ENCODE peak calls at places on chromosomes 1 and 21, in four cellular contexts. H is skeletal muscle cell, N is A549, U is AG09309. W is an unnamed sample.

GRCh38 chr1:206846475-206846874 is 18.9 kb upstream of the IL20 start:
- DNase-seq in H (no peak), U (no peak), N (no peak), W (no peak)

GRCh38 chr1:229694053-229694693 is 68.1 kb downstream of the URB2 start:
- DNase-seq in H (peak; percentile 92), U (peak; percentile 35), N (peak; percentile 7), W (no peak)

GRCh38 chr1:44361478-44361877 is 6.4 kb upstream of the ERI3 start:
- DNase-seq in N (peak; percentile 10), H (no peak), U (no peak), W (no peak)

GRCh38 chr1:19436716-19437476 is 48.4 kb downstream of the CAPZB start:
- DNase-seq in U (no peak), N (peak; percentile 11), H (peak; percentile 66), W (no peak)

GRCh38 chr1:226733876-226734414 is 5.1 kb downstream of the ITPKB start:
- DNase-seq in U (no peak), H (no peak), N (no peak), W (no peak)

GRCh38 chr1:214584805-214585766 is 17.9 kb upstream of the CENPF start:
- DNase-seq in N (peak; percentile 58), U (no peak), H (peak; percentile 33), W (peak; percentile 64)

GRCh38 chr1:94079056-94079990 is 41.6 kb downstream of the ABCA4 start:
- DNase-seq in H (no peak), U (no peak), N (peak; percentile 15), W (no peak)

GRCh38 chr1:112575154-112575804 is 43.7 kb downstream of the ST7L start:
- DNase-seq in H (peak; percentile 87), U (peak; percentile 93), N (peak; percentile 71), W (no peak)

GRCh38 chr1:183721041-183721440 is 67.9 kb upstream of the APOBEC4 start:
- DNase-seq in U (no peak), H (no peak), N (no peak), W (no peak)

GRCh38 chr1:16231331-16232315 is 5.4 kb downstream of the CPLANE2 start:
- DNase-seq in H (no peak), N (no peak), U (no peak), W (no peak)

GRCh38 chr21:17270234-17270633 is 242.6 kb upstream of the CXADR start:
- DNase-seq in H (peak; percentile 31), U (peak; percentile 17), N (peak; percentile 18), W (peak; percentile 44)

GRCh38 chr1:109498161-109498801 is 4.4 kb downstream of the CYB561D1 start:
- DNase-seq in H (no peak), U (no peak), N (peak; percentile 28), W (no peak)

GRCh38 chr21:41848971-41849580 is 30.1 kb downstream of the PRDM15 start:
- DNase-seq in N (peak; percentile 36), U (no peak), H (no peak), W (no peak)

GRCh38 chr1:53644909-53645689 is 93.9 kb downstream of the GLIS1 start:
- DNase-seq in H (no peak), N (no peak), U (no peak), W (no peak)

GRCh38 chr1:206455681-206456344 is 14.5 kb upstream of the IKBKE start:
- DNase-seq in N (no peak), U (no peak), H (no peak), W (no peak)

GRCh38 chr1:34237416-34237815 is 60.7 kb downstream of the C1orf94 start:
- DNase-seq in H (no peak), N (no peak), U (no peak), W (no peak)

GRCh38 chr21:41677671-41678015 is 89.2 kb downstream of the RIPK4 start:
- DNase-seq in U (no peak), N (peak; percentile 82), H (no peak), W (no peak)

GRCh38 chr1:11951901-11952300 is 17.4 kb downstream of the PLOD1 start:
- DNase-seq in N (no peak), H (no peak), U (no peak), W (no peak)

GRCh38 chr1:199010492-199010891 is 371.7 kb downstream of the PTPRC start:
- DNase-seq in N (no peak), U (no peak), H (no peak), W (no peak)

GRCh38 chr21:26769613-26770188 is 75.5 kb downstream of the ADAMTS1 start:
- DNase-seq in N (peak; percentile 16), H (peak; percentile 20), U (no peak), W (no peak)

GRCh38 chr1:45621501-45621836 is 2.4 kb downstream of the CCDC17 start:
- DNase-seq in N (no peak), U (no peak), H (no peak), W (no peak)

GRCh38 chr1:112058815-112059450 is 69.5 kb upstream of the KCND3 start:
- DNase-seq in U (no peak), H (no peak), N (no peak), W (no peak)